ENCODE peak calls at places on chromosomes 6 and 20, in six cellular contexts. Z is NB4, K is cardiac fibroblast, Q is T-helper 1 cell, P is heart left ventricle, A is AG08396. R is an unnamed sample.

GRCh38 chr20:63624486-63624885 is 2.4 kb downstream of the GMEB2 start:
- DNase-seq in Z (peak; percentile 88), K (peak; percentile 70), Q (no peak), P (peak; percentile 20), A (no peak), R (no peak)

GRCh38 chr20:62208805-62209755 is 11.0 kb downstream of the HRH3 start:
- DNase-seq in Z (no peak), K (peak; percentile 12), Q (no peak), P (peak; percentile 57), A (peak; percentile 47), R (peak; percentile 78)

GRCh38 chr6:508614-509013 is 117.1 kb downstream of the IRF4 start:
- DNase-seq in Z (no peak), K (no peak), Q (no peak), P (no peak), A (no peak), R (no peak)

GRCh38 chr6:96784650-96785049 is 52.6 kb downstream of the GPR63 start:
- DNase-seq in Z (no peak), K (no peak), Q (no peak), P (no peak), A (no peak), R (no peak)

GRCh38 chr20:63701051-63701328 is 4.5 kb downstream of the TNFRSF6B start:
- DNase-seq in Z (no peak), K (no peak), Q (no peak), P (no peak), A (peak; percentile 4), R (no peak)

GRCh38 chr6:162090734-162091133 is 636.8 kb downstream of the PRKN start:
- DNase-seq in Z (no peak), K (peak; percentile 22), Q (no peak), P (no peak), A (no peak), R (no peak)

GRCh38 chr6:141035312-141036058 is 1097.2 kb upstream of the GJE1 start:
- DNase-seq in Z (no peak), K (no peak), Q (no peak), P (no peak), A (no peak), R (no peak)

GRCh38 chr20:728022-728944 is 40.0 kb downstream of the SLC52A3 start:
- DNase-seq in Z (peak; percentile 79), K (peak; percentile 38), Q (peak; percentile 6), P (no peak), A (peak; percentile 64), R (peak; percentile 88)

GRCh38 chr6:170101281-170102035 is 189.4 kb downstream of the DLL1 start:
- DNase-seq in Z (no peak), K (no peak), Q (no peak), P (peak; percentile 33), A (no peak), R (no peak)

GRCh38 chr20:34907616-34908469 is 31.4 kb downstream of the ACSS2 start:
- DNase-seq in Z (no peak), K (peak; percentile 89), Q (no peak), P (no peak), A (peak; percentile 83), R (no peak)

GRCh38 chr6:118810420-118811027 is 83.4 kb upstream of the ASF1A start:
- DNase-seq in Z (peak; percentile 74), K (no peak), Q (peak; percentile 47), P (no peak), A (no peak), R (no peak)

GRCh38 chr6:16409531-16410441 is 171.4 kb downstream of the GMPR start:
- DNase-seq in Z (peak; percentile 65), K (peak; percentile 65), Q (peak; percentile 22), P (no peak), A (peak; percentile 61), R (peak; percentile 68)

GRCh38 chr6:15472626-15473025 is 190.2 kb downstream of the DTNBP1 start:
- DNase-seq in Z (no peak), K (no peak), Q (no peak), P (no peak), A (no peak), R (no peak)

GRCh38 chr6:24692415-24692814 is 25.5 kb downstream of the ACOT13 start:
- DNase-seq in Z (no peak), K (no peak), Q (no peak), P (no peak), A (no peak), R (no peak)

GRCh38 chr20:50991076-50991475 is 31.8 kb downstream of the KCNG1 start:
- DNase-seq in Z (no peak), K (no peak), Q (no peak), P (no peak), A (no peak), R (no peak)

GRCh38 chr6:145705561-145705960 is 29.8 kb downstream of the EPM2A start:
- DNase-seq in Z (peak; percentile 78), K (peak; percentile 85), Q (no peak), P (no peak), A (no peak), R (no peak)

R was measured in WTC11.